ENCODE peak calls at places on chromosomes 12 and 14, in four cellular contexts. O is K562, R is GM12878, J is HepG2. W is an unnamed sample.

GRCh38 chr12:131950182-131950913 is 606 bp downstream of the EP400 start:
- DNase-seq in O (peak), R (no peak), J (no peak), W (no peak)

GRCh38 chr12:41439858-41440257 is 251.7 kb downstream of the PDZRN4 start:
- DNase-seq in O (no peak), J (no peak), R (no peak), W (no peak)

GRCh38 chr12:47868552-47869031 is 36.2 kb downstream of the VDR start:
- DNase-seq in J (no peak), R (peak), O (no peak), W (no peak)

GRCh38 chr14:99185436-99186068 is 86.4 kb downstream of the BCL11B start:
- DNase-seq in O (no peak), R (no peak), J (no peak), W (no peak)

GRCh38 chr12:90938451-90938850 is 16.5 kb downstream of the CCER1 start:
- DNase-seq in J (no peak), R (no peak), O (no peak), W (no peak)

GRCh38 chr12:68020699-68021098 is 31.5 kb downstream of the IFNG-AS1 start:
- DNase-seq in O (no peak), R (no peak), J (no peak), W (no peak)

GRCh38 chr12:92719674-92720073 is 16.9 kb downstream of the PLEKHG7 start:
- DNase-seq in J (no peak), O (no peak), R (no peak), W (no peak)

GRCh38 chr14:39265032-39265431 is 31.3 kb downstream of the MIA2 start:
- DNase-seq in O (no peak), R (no peak), J (no peak), W (no peak)

GRCh38 chr14:59330455-59330854 is 134.7 kb downstream of the GPR135 start:
- DNase-seq in J (no peak), R (no peak), O (no peak), W (no peak)

GRCh38 chr12:1949771-1950470 is 31.5 kb upstream of the CACNA2D4 start:
- DNase-seq in R (no peak), J (no peak), O (no peak), W (no peak)

GRCh38 chr14:72732022-72732780 is 161.7 kb downstream of the DPF3 start:
- DNase-seq in J (no peak), R (no peak), O (no peak), W (no peak)

GRCh38 chr12:45050331-45050750 is 558 bp downstream of the DBX2 start:
- DNase-seq in J (no peak), R (no peak), O (no peak), W (peak)

GRCh38 chr12:12803186-12803585 is 10.0 kb upstream of the DDX47 start:
- DNase-seq in O (peak), R (no peak), J (peak), W (no peak)

GRCh38 chr12:14327717-14328116 is 37.8 kb upstream of the ATF7IP start:
- DNase-seq in J (no peak), R (no peak), O (no peak), W (no peak)

GRCh38 chr14:96053600-96054381 is 14.6 kb downstream of the C14orf132 start:
- DNase-seq in J (no peak), R (no peak), O (no peak), W (no peak)

GRCh38 chr12:34352098-34352497 is 329.8 kb downstream of the ALG10 start:
- DNase-seq in O (no peak), J (no peak), R (no peak), W (no peak)

GRCh38 chr12:63822352-63822751 is 22.1 kb upstream of the SRGAP1 start:
- DNase-seq in R (no peak), J (no peak), O (no peak), W (no peak)

GRCh38 chr14:90275820-90276219 is 19.5 kb downstream of the PSMC1 start:
- DNase-seq in R (no peak), O (no peak), J (no peak), W (no peak)

GRCh38 chr12:64780531-64781373 is 21.5 kb upstream of the GNS start:
- DNase-seq in O (peak), R (no peak), J (no peak), W (peak)

GRCh38 chr12:56236985-56237384 is 7.1 kb downstream of the SLC39A5 start:
- DNase-seq in J (no peak), O (no peak), R (no peak), W (no peak)

GRCh38 chr12:131723532-131723931 is 12.6 kb downstream of the SFSWAP start:
- DNase-seq in J (no peak), R (no peak), O (no peak), W (peak)

GRCh38 chr14:91399868-91400640 is 17.6 kb downstream of the CCDC88C start:
- DNase-seq in R (no peak), J (no peak), O (no peak), W (no peak)

GRCh38 chr14:101903111-101903561 is 61.2 kb upstream of the DYNC1H1 start:
- DNase-seq in R (no peak), O (no peak), J (no peak), W (no peak)

GRCh38 chr12:128796439-128797118 is 27.2 kb downstream of the SLC15A4 start:
- DNase-seq in O (no peak), J (no peak), R (no peak), W (no peak)

GRCh38 chr12:53340398-53340797 is 4.2 kb upstream of the SP7 start:
- DNase-seq in R (no peak), J (no peak), O (peak), W (no peak)

GRCh38 chr14:66444271-66444987 is 41.7 kb upstream of the CCDC196 start:
- DNase-seq in R (no peak), O (no peak), J (no peak), W (no peak)

GRCh38 chr14:57487771-57488170 is 5.9 kb downstream of the CCDC198 start:
- DNase-seq in J (no peak), R (no peak), O (no peak), W (no peak)

GRCh38 chr12:49293056-49293956 is 1.6 kb upstream of the PRPH start:
- DNase-seq in R (no peak), O (no peak), J (no peak), W (peak)

GRCh38 chr12:131387281-131388163 is 323.4 kb upstream of the SFSWAP start:
- DNase-seq in O (peak), J (no peak), R (no peak), W (no peak)

GRCh38 chr12:116466536-116466935 is 92.6 kb upstream of the MAP1LC3B2 start:
- DNase-seq in J (no peak), R (no peak), O (no peak), W (no peak)

GRCh38 chr12:114904254-114905003 is 220.5 kb upstream of the TBX3 start:
- DNase-seq in R (no peak), J (no peak), O (no peak), W (no peak)

GRCh38 chr12:20154060-20154459 is 214.3 kb upstream of the PDE3A start:
- DNase-seq in O (no peak), J (no peak), R (no peak), W (no peak)

GRCh38 chr14:75059642-75060041 is 4.2 kb downstream of the ACYP1 start:
- DNase-seq in J (no peak), R (no peak), O (no peak), W (no peak)

GRCh38 chr12:26122681-26123481 is 2.0 kb downstream of the BHLHE41 start:
- DNase-seq in R (no peak), O (no peak), J (no peak), W (peak)

GRCh38 chr14:104104006-104104901 is 18.8 kb downstream of the ASPG start:
- DNase-seq in J (no peak), R (no peak), O (no peak), W (peak)

GRCh38 chr14:92922883-92923743 is at the start of gene CHGA:
- DNase-seq in J (peak), O (peak), R (no peak), W (peak)
- TF ChIP-seq CBFB in J (peak), O (no peak), R (no peak), W (no peak)

DNA sequence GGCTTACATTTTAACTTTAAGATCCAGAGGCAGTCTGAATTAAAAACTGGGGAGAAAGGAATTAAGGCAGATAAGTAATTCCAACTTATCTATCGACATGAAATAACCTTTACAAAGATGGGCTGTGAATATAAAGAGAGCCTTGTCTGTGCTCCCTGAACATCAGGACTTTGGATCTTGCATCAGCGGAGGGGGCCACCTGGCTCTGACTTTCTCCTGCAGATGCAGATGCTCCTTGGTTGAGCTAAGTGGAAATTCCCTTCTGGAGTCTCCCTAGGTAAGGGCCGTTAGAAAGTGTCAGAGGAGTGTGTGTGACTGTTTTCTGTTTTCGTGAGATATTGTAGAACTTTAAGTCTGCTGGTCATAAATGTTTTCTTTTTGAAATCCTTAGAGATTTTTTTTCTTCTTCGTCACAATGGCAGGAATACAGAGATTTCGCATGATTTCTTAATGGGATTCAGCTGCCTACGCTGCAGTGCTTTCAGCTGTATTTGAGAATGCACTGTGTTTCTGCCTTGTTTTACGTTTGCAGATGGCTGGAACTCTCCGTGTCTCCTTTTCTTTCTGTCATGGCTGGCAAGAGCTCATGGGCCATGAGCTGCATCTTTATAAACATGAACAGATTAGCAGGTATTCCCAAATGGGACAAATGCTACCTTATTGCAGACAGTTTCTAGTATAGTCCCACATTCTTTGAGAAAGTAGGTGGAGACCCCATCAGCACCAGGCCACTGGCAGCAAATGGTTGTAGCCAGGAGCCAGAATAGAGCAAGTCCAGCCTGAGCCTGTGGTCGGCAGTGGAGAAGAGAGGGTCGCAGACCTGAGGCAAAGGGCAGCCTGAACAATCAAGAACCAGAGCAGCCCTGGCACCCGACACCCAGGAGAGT is 76.2 kb upstream of the FRMD6 start:
- DNase-seq in J (peak), R (no peak), O (no peak), W (peak)
- TF ChIP-seq CBFB in J (no peak), R (no peak), O (no peak), W (no peak)

GRCh38 chr12:223751-224240 is 9.8 kb upstream of the SLC6A12 start:
- DNase-seq in O (no peak), J (no peak), R (no peak), W (no peak)
- TF ChIP-seq CBFB in O (no peak), J (no peak), R (no peak), W (no peak)

GRCh38 chr12:46351861-46352595 is 20.5 kb downstream of the SLC38A2 start:
- DNase-seq in J (no peak), O (no peak), R (no peak), W (no peak)
- TF ChIP-seq CBFB in J (no peak), O (no peak), R (no peak), W (no peak)

GRCh38 chr14:106024983-106025604 is 498.7 kb downstream of the TMEM121 start:
- DNase-seq in J (no peak), R (no peak), O (no peak), W (no peak)

GRCh38 chr14:106029959-106030358 is 503.6 kb downstream of the TMEM121 start:
- DNase-seq in R (no peak), O (no peak), J (no peak), W (no peak)
- TF ChIP-seq CBFB in R (no peak), O (no peak), J (no peak), W (no peak)

DNA sequence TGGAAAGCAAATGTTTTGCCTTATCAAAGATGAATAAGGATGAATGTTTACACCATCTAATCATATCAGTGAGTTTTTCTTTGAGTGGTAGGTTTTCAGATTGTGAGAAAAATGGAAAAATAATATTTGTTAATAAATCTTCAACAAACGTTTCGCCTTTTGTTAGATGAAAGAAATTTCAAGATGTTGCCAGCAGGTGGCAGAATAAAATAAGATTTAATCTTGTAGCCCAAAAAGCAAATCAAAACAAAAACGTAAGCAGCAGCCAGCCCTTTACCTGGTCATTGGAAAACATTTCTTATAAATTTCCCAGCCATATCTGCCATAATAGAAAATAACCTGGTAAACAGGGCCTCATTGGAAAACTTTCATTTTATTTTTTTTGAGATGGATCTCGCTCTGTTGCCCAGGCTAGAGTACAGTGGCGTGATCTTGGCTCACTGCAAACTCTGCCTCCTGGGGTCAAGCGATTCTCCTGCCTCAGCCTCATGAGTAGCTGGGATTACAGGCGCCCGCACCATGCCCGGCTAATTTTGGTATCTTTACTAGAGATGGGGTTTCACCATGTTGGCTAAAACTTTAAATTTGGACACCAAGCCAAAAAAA is 15.4 kb upstream of the TMEM120B start:
- DNase-seq in R (no peak), O (peak), J (peak), W (no peak)
- TF ChIP-seq CBFB in R (no peak), O (no peak), J (no peak), W (no peak)

DNA sequence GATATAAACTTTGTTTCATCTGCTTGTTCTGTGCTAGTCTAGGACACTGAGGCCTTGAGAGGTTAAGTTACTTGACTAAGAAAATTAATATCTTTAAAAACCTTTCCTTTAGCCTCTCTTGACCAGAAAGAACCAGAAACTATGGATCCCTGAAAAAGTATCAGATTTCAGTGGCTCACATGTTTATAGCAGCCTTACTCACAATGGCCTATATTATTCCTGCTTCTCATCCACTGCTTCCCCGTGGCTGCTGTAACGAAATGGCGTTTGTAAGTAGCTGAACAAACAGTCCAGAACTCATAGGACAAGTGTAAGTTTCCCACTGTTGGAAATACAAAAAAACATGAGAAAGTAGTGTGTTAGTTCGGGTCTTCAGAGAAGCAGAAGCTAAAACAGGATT is 3.2 kb upstream of the PYGL start:
- DNase-seq in R (no peak), J (peak), O (no peak), W (no peak)
- TF ChIP-seq CBFB in R (no peak), J (no peak), O (no peak), W (no peak)

W was measured in WTC11.